ENCODE peak calls at places on chromosomes 16 and 17, in seven cellular contexts. O, Y, U, Z, I, B and A are unnamed samples.

GRCh38 chr16:88977028-88977844 is at the start of gene CBFA2T3:
- DNase-seq in O (peak), Y (no peak), U (no peak), Z (peak), I (peak), B (peak), A (peak)

GRCh38 chr16:27314161-27314723 is 468 bp downstream of the IL4R start:
- DNase-seq in O (peak), Y (no peak), U (peak), Z (peak), I (no peak), B (no peak), A (no peak)

GRCh38 chr16:88306860-88307545 is 75.8 kb upstream of the ZNF469 start:
- DNase-seq in O (no peak), Y (no peak), U (no peak), Z (no peak), I (no peak), B (no peak), A (no peak)

GRCh38 chr17:50539762-50540440 is 7.1 kb upstream of the SPATA20 start:
- DNase-seq in O (no peak), Y (peak), U (peak), Z (no peak), I (no peak), B (no peak), A (no peak)

GRCh38 chr16:66541388-66542360 is 8.2 kb downstream of the TK2 start:
- DNase-seq in O (no peak), Y (no peak), U (no peak), Z (no peak), I (no peak), B (no peak), A (no peak)

GRCh38 chr16:27199747-27200146 is 3.6 kb upstream of the KDM8 start:
- DNase-seq in O (no peak), Y (no peak), U (no peak), Z (peak), I (no peak), B (no peak), A (no peak)

GRCh38 chr17:82246365-82247174 is 17.7 kb downstream of the SLC16A3 start:
- DNase-seq in O (no peak), Y (no peak), U (peak), Z (no peak), I (peak), B (no peak), A (no peak)

GRCh38 chr16:69555437-69555836 is 10.3 kb upstream of the NFAT5 start:
- DNase-seq in O (no peak), Y (no peak), U (no peak), Z (no peak), I (no peak), B (no peak), A (no peak)

GRCh38 chr17:21161498-21162393 is 35.0 kb downstream of the DHRS7B start:
- DNase-seq in O (no peak), Y (no peak), U (no peak), Z (no peak), I (no peak), B (no peak), A (no peak)

GRCh38 chr17:8053600-8053999 is 14.7 kb downstream of the ALOX15B start:
- DNase-seq in O (no peak), Y (no peak), U (no peak), Z (no peak), I (no peak), B (no peak), A (no peak)

GRCh38 chr17:70521821-70522256 is 352.5 kb downstream of the KCNJ2 start:
- DNase-seq in O (peak), Y (no peak), U (no peak), Z (no peak), I (peak), B (no peak), A (no peak)

GRCh38 chr16:89722392-89723278 is 1.3 kb downstream of the ZNF276 start:
- DNase-seq in O (peak), Y (no peak), U (peak), Z (peak), I (no peak), B (peak), A (no peak)

GRCh38 chr17:17264430-17264829 is 16.6 kb downstream of the COPS3 start:
- DNase-seq in O (no peak), Y (no peak), U (no peak), Z (no peak), I (no peak), B (no peak), A (no peak)

GRCh38 chr16:12142157-12142556 is 165.6 kb downstream of the SNX29 start:
- DNase-seq in O (no peak), Y (no peak), U (no peak), Z (no peak), I (no peak), B (no peak), A (no peak)

GRCh38 chr16:12144355-12144754 is 167.8 kb downstream of the SNX29 start:
- DNase-seq in O (no peak), Y (no peak), U (no peak), Z (no peak), I (no peak), B (no peak), A (no peak)

GRCh38 chr16:12143776-12144175 is 167.2 kb downstream of the SNX29 start:
- DNase-seq in O (no peak), Y (no peak), U (no peak), Z (no peak), I (no peak), B (no peak), A (no peak)

GRCh38 chr16:12141073-12141472 is 164.5 kb downstream of the SNX29 start:
- DNase-seq in O (no peak), Y (no peak), U (no peak), Z (no peak), I (no peak), B (no peak), A (no peak)

DNA sequence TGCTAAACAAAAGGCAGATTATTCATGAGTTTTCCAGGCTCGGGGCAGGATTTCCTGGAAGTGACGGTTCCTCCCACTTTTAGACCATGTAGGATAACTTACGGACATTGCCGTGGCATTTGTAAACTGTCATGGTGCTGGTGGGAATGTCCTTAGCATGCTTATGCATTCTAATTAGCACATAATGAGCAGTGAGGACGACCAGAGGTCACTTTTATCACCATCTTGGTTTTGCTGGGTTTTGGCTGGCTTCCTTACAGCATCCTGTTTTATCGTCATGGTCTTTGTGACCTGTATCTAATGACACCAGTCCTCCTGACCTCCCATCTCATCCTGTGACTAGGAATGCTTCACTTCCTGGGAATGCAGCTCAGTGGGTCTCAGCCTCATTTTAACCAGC is 165.0 kb downstream of the SNX29 start:
- DNase-seq in O (no peak), Y (no peak), U (no peak), Z (no peak), I (no peak), B (no peak), A (no peak)
- TF ChIP-seq CTCF in O (no peak), Y (no peak), U (no peak), Z (no peak), I (no peak), B (no peak), A (no peak)

GRCh38 chr17:34637041-34637547 is 57.7 kb downstream of the TMEM132E start:
- DNase-seq in O (no peak), Y (no peak), U (no peak), Z (no peak), I (no peak), B (no peak), A (no peak)

GRCh38 chr17:34641368-34641767 is 62.0 kb downstream of the TMEM132E start:
- DNase-seq in O (no peak), Y (no peak), U (no peak), Z (no peak), I (no peak), B (no peak), A (no peak)

GRCh38 chr17:34639706-34640425 is 60.5 kb downstream of the TMEM132E start:
- DNase-seq in O (no peak), Y (no peak), U (no peak), Z (no peak), I (no peak), B (no peak), A (no peak)

GRCh38 chr17:34637548-34638525 is 58.5 kb downstream of the TMEM132E start:
- DNase-seq in O (peak), Y (peak), U (peak), Z (peak), I (peak), B (peak), A (peak)

DNA sequence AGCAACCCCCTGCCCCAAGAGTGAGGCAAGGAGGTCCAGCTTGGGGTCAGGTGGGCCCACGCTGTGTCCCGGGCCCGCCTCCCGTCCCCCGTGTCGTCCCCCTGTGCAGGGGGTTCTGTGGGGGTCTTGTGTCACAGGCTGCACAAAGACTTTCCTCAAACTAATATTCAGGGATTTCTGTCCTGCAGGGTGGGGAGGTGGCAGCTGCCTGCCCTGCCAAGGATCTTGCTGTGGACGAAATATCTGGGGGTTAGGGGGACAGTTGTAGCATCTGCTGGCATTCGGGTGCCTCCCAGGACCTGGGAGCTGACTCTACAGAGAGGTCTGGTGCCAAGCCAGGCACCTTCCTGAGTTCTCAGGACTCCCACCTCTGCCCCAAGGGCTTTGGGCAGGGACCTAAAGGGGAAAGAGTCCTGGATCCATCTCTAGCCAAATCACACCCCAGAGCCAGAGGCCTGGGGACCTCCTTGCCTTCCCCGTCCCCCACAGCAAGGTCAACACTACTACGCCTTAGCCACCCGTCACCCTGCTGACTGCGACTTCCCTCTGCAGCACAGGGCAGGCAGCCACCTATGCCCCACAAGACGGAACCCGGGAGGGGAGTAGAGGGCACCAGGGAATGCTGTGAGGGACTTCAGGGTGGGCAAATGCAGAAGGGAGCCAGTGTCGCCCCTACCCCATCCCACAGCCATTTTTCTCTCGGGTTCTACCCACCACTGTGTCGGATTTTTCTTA is 59.3 kb downstream of the TMEM132E start:
- DNase-seq in O (no peak), Y (no peak), U (no peak), Z (no peak), I (no peak), B (no peak), A (no peak)
- TF ChIP-seq CTCF in O (no peak), Y (no peak), U (peak), Z (peak), I (no peak), B (no peak), A (peak)

GRCh38 chr16:50625374-50625773 is 55.7 kb downstream of the SNX20 start:
- DNase-seq in O (no peak), Y (no peak), U (no peak), Z (no peak), I (no peak), B (no peak), A (no peak)

GRCh38 chr16:50629334-50629733 is 51.8 kb downstream of the SNX20 start:
- DNase-seq in O (no peak), Y (no peak), U (no peak), Z (no peak), I (no peak), B (no peak), A (no peak)

GRCh38 chr16:50626868-50627267 is 54.2 kb downstream of the SNX20 start:
- DNase-seq in O (no peak), Y (no peak), U (no peak), Z (no peak), I (no peak), B (no peak), A (no peak)

GRCh38 chr16:50628156-50628802 is 52.8 kb downstream of the SNX20 start:
- DNase-seq in O (no peak), Y (no peak), U (no peak), Z (no peak), I (no peak), B (no peak), A (no peak)

DNA sequence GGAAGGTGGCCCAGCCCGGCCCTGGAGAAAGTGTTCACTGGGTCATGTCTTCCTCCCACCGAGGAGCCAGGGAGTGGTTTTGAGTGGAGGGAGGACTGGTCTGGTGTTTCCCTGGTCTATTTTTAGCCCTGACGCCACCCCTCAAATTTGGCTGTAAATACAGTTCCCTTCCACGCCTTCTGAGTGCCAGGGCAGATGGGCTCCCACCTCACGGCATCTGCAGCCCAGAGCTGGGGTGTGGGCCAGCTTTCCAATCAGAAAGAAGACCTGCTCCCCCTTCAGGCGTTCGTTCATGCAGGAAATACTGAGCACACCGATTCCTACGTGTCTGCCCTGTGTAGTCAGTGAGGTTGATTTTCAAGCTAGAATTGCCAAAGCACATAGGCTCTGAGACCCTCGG is 53.7 kb downstream of the SNX20 start:
- DNase-seq in O (no peak), Y (peak), U (no peak), Z (peak), I (peak), B (no peak), A (peak)
- TF ChIP-seq CTCF in O (no peak), Y (peak), U (no peak), Z (peak), I (peak), B (peak), A (peak)

GRCh38 chr16:15970202-15970601 is 20.8 kb downstream of the ABCC1 start:
- DNase-seq in O (no peak), Y (peak), U (no peak), Z (no peak), I (no peak), B (no peak), A (no peak)
- TF ChIP-seq CTCF in O (no peak), Y (no peak), U (no peak), Z (no peak), I (no peak), B (no peak), A (no peak)

GRCh38 chr17:74978240-74978639 is 5.7 kb upstream of the HID1 start:
- DNase-seq in O (no peak), Y (no peak), U (no peak), Z (no peak), I (no peak), B (no peak), A (no peak)
- TF ChIP-seq CTCF in O (no peak), Y (no peak), U (no peak), Z (no peak), I (no peak), B (no peak), A (no peak)

GRCh38 chr16:14300631-14301149 is 229.6 kb downstream of the MRTFB start:
- DNase-seq in O (peak), Y (peak), U (peak), Z (peak), I (peak), B (no peak), A (peak)
- TF ChIP-seq CTCF in O (peak), Y (peak), U (peak), Z (no peak), I (peak), B (peak), A (peak)